ENCODE peak calls at places on chromosomes 7 and 10, in four cellular contexts. C, E, U and M are unnamed samples.

GRCh38 chr10:120022357-120022756 is 129.8 kb downstream of the SEC23IP start:
- DNase-seq in E (no peak), U (no peak), C (no peak), M (no peak)

GRCh38 chr7:137956591-137956990 is 45.3 kb downstream of the CREB3L2 start:
- DNase-seq in U (no peak), E (no peak), C (no peak), M (no peak)

GRCh38 chr10:49627031-49627430 is 13.2 kb downstream of the CHAT start:
- DNase-seq in U (no peak), E (no peak), C (no peak), M (no peak)

GRCh38 chr10:96765406-96766240 is 45.3 kb upstream of the PIK3AP1 start:
- DNase-seq in U (peak; percentile 89), E (peak; percentile 57), C (peak; percentile 22), M (peak; percentile 61)

GRCh38 chr10:132691711-132692153 is 94.2 kb downstream of the NKX6-2 start:
- DNase-seq in C (no peak), U (no peak), E (no peak), M (no peak)

GRCh38 chr10:70594161-70594560 is 8.4 kb downstream of the PRF1 start:
- DNase-seq in C (no peak), E (no peak), U (no peak), M (no peak)

GRCh38 chr7:27154901-27155815 is 1.3 kb downstream of the HOXA7 start:
- DNase-seq in E (no peak), U (peak; percentile 63), C (no peak), M (no peak)

GRCh38 chr10:2949221-2949947 is 118.0 kb upstream of the PFKP start:
- DNase-seq in C (no peak), E (no peak), U (no peak), M (peak; percentile 15)

GRCh38 chr10:92662852-92663251 is 26.9 kb upstream of the HHEX start:
- DNase-seq in U (no peak), C (no peak), E (no peak), M (no peak)

GRCh38 chr7:1611708-1612241 is 41.9 kb upstream of the PSMG3 start:
- DNase-seq in U (no peak), E (no peak), C (no peak), M (no peak)

GRCh38 chr7:115676080-115676479 is 354.5 kb downstream of the TFEC start:
- DNase-seq in U (peak; percentile 22), E (no peak), C (no peak), M (peak; percentile 95)

GRCh38 chr7:143906895-143907294 is 4.9 kb upstream of the TCAF1 start:
- DNase-seq in U (no peak), C (no peak), E (no peak), M (no peak)

GRCh38 chr7:31796375-31796774 is 109.4 kb downstream of the PPP1R17 start:
- DNase-seq in C (no peak), U (no peak), E (no peak), M (no peak)

GRCh38 chr10:128943111-128943510 is 523.9 kb upstream of the MGMT start:
- DNase-seq in E (no peak), C (no peak), U (no peak), M (no peak)

GRCh38 chr10:102604379-102604960 is 39.8 kb upstream of the TRIM8 start:
- DNase-seq in E (no peak), U (no peak), C (no peak), M (no peak)

GRCh38 chr10:124240721-124241350 is 147.4 kb upstream of the CHST15 start:
- DNase-seq in C (no peak), U (no peak), E (no peak), M (peak; percentile 56)

GRCh38 chr10:24952146-24952700 is at the start of gene PRTFDC1:
- DNase-seq in U (peak; percentile 69), C (peak; percentile 55), E (no peak), M (peak; percentile 78)

GRCh38 chr10:100858258-100858657 is 54.5 kb upstream of the SLF2 start:
- DNase-seq in U (no peak), E (no peak), C (no peak), M (no peak)

GRCh38 chr10:114905450-114905849 is 32.5 kb upstream of the TRUB1 start:
- DNase-seq in E (no peak), C (no peak), U (no peak), M (peak; percentile 0)

GRCh38 chr10:3895045-3895609 is 110.1 kb upstream of the KLF6 start:
- DNase-seq in U (no peak), E (no peak), C (no peak), M (no peak)